ENCODE peak calls at places on chromosomes 16 and 17, in six cellular contexts. C is HTR-8/SVneo, N is cardiac muscle cell, V is neuronal stem cell, F is NCI-H1694 treated with DMSO at 0.1 percent for 48 hours, H is T-helper 9 cell. I is an unnamed sample.

GRCh38 chr16:72426416-72426815 is 254.5 kb upstream of the PMFBP1 start:
- DNase-seq in N (no peak), C (no peak), V (no peak), H (no peak), F (no peak), I (peak; percentile 13)

GRCh38 chr17:20072692-20072992 is 63.5 kb downstream of the SPECC1 start:
- DNase-seq in H (no peak), N (no peak), F (peak; percentile 87), V (no peak), C (no peak), I (peak; percentile 9)

GRCh38 chr17:43200127-43200526 is 11.5 kb upstream of the TMEM106A start:
- DNase-seq in V (no peak), N (no peak), F (no peak), H (no peak), C (no peak), I (no peak)

GRCh38 chr16:4176794-4177438 is 60.7 kb upstream of the ADCY9 start:
- DNase-seq in N (no peak), C (peak; percentile 62), V (no peak), H (no peak), F (no peak), I (peak; percentile 55)

GRCh38 chr17:42133461-42134041 is 10.9 kb downstream of the HSPB9 start:
- DNase-seq in H (no peak), V (no peak), F (peak; percentile 37), N (peak; percentile 43), C (no peak), I (peak; percentile 89)

GRCh38 chr16:813204-813915 is 12.8 kb upstream of the GNG13 start:
- DNase-seq in N (peak; percentile 77), C (peak; percentile 69), V (peak; percentile 49), F (no peak), H (peak; percentile 39), I (peak; percentile 51)

GRCh38 chr17:40427002-40427491 is 9.4 kb upstream of the TOP2A start:
- DNase-seq in F (no peak), N (no peak), C (no peak), V (no peak), H (no peak), I (no peak)

GRCh38 chr17:34259151-34259550 is 4.1 kb downstream of the CCL2 start:
- DNase-seq in N (no peak), C (no peak), V (no peak), F (no peak), H (no peak), I (no peak)

GRCh38 chr16:30358577-30358936 is 3.4 kb upstream of the CD2BP2 start:
- DNase-seq in C (no peak), N (no peak), H (no peak), F (no peak), V (no peak), I (no peak)

GRCh38 chr17:77182205-77182604 is 41.4 kb downstream of the SEC14L1 start:
- DNase-seq in V (no peak), H (no peak), C (no peak), F (no peak), N (no peak), I (no peak)

GRCh38 chr17:57603978-57604377 is 141.1 kb downstream of the CCDC182 start:
- DNase-seq in H (peak; percentile 54), F (no peak), C (no peak), V (no peak), N (no peak), I (peak; percentile 69)

GRCh38 chr17:6639651-6640535 is 618 bp downstream of the KIAA0753 start:
- DNase-seq in N (peak; percentile 66), C (peak; percentile 32), F (peak; percentile 7), H (peak; percentile 29), V (no peak), I (no peak)

GRCh38 chr16:50309156-50309526 is 42.8 kb downstream of the ADCY7 start:
- DNase-seq in N (no peak), V (no peak), H (no peak), F (no peak), C (no peak), I (no peak)

GRCh38 chr16:85928411-85928820 is 29.5 kb downstream of the IRF8 start:
- DNase-seq in F (peak; percentile 86), C (no peak), V (no peak), N (no peak), H (no peak), I (no peak)

GRCh38 chr16:52405441-52405840 is 141.5 kb downstream of the TOX3 start:
- DNase-seq in F (no peak), N (no peak), H (no peak), C (no peak), V (no peak), I (no peak)

GRCh38 chr17:29495011-29495410 is 71.8 kb downstream of the ABHD15 start:
- DNase-seq in V (no peak), H (no peak), C (peak; percentile 35), F (no peak), N (no peak), I (no peak)

GRCh38 chr16:14364386-14365199 is 265.5 kb downstream of the PARN start:
- DNase-seq in F (no peak), C (peak; percentile 55), H (no peak), V (no peak), N (no peak), I (no peak)

GRCh38 chr17:72090108-72090507 is 30.7 kb upstream of the SOX9 start:
- DNase-seq in N (no peak), V (no peak), H (no peak), F (no peak), C (no peak), I (no peak)

GRCh38 chr16:86918637-86919036 is 340.3 kb downstream of the FOXL1 start:
- DNase-seq in C (no peak), F (no peak), V (no peak), H (no peak), N (no peak), I (no peak)

I was measured in NCI-H345.